ENCODE peak calls at places on chromosomes 3 and 15, in six cellular contexts. One of them, this sample, is unnamed.

GRCh38 chr15:78944202-78944625 is 632 bp downstream of the CTSH start:
- DNase-seq in T-helper 22 cell: no peak
- DNase-seq in neural crest cell: no peak
- DNase-seq in chondrocyte: peak
- DNase-seq in DMS53: peak
- DNase-seq in AG04449: no peak
- DNase-seq in this sample: no peak

GRCh38 chr3:128068156-128068620 is 16.0 kb downstream of the SEC61A1 start:
- DNase-seq in chondrocyte: no peak
- DNase-seq in AG04449: no peak
- DNase-seq in DMS53: peak
- DNase-seq in T-helper 22 cell: no peak
- DNase-seq in neural crest cell: peak
- DNase-seq in this sample: no peak

GRCh38 chr3:102074951-102075350 is 225.6 kb downstream of the NFKBIZ start:
- DNase-seq in chondrocyte: no peak
- DNase-seq in neural crest cell: no peak
- DNase-seq in T-helper 22 cell: no peak
- DNase-seq in DMS53: no peak
- DNase-seq in AG04449: no peak
- DNase-seq in this sample: no peak

GRCh38 chr3:52504977-52505376 is 9.8 kb downstream of the STAB1 start:
- DNase-seq in neural crest cell: no peak
- DNase-seq in AG04449: no peak
- DNase-seq in DMS53: no peak
- DNase-seq in T-helper 22 cell: no peak
- DNase-seq in chondrocyte: no peak
- DNase-seq in this sample: no peak

GRCh38 chr15:38671003-38671382 is 106.4 kb upstream of the RASGRP1 start:
- DNase-seq in neural crest cell: no peak
- DNase-seq in T-helper 22 cell: no peak
- DNase-seq in DMS53: no peak
- DNase-seq in AG04449: no peak
- DNase-seq in chondrocyte: no peak
- DNase-seq in this sample: no peak

GRCh38 chr3:128107809-128108208 is 15.8 kb downstream of the RUVBL1 start:
- DNase-seq in T-helper 22 cell: no peak
- DNase-seq in chondrocyte: no peak
- DNase-seq in neural crest cell: no peak
- DNase-seq in DMS53: no peak
- DNase-seq in AG04449: no peak
- DNase-seq in this sample: no peak

GRCh38 chr3:177770821-177771220 is 573.5 kb upstream of the TBL1XR1 start:
- DNase-seq in chondrocyte: no peak
- DNase-seq in AG04449: no peak
- DNase-seq in T-helper 22 cell: no peak
- DNase-seq in neural crest cell: no peak
- DNase-seq in DMS53: no peak
- DNase-seq in this sample: no peak

GRCh38 chr3:48960841-48961413 is 29.1 kb upstream of the P4HTM start:
- DNase-seq in AG04449: no peak
- DNase-seq in neural crest cell: no peak
- DNase-seq in DMS53: no peak
- DNase-seq in chondrocyte: no peak
- DNase-seq in T-helper 22 cell: no peak
- DNase-seq in this sample: no peak

GRCh38 chr3:107897471-107898180 is 193.2 kb downstream of the CD47 start:
- DNase-seq in neural crest cell: no peak
- DNase-seq in AG04449: no peak
- DNase-seq in DMS53: no peak
- DNase-seq in chondrocyte: no peak
- DNase-seq in T-helper 22 cell: no peak
- DNase-seq in this sample: no peak

GRCh38 chr15:74251187-74251811 is 15.2 kb downstream of the CCDC33 start:
- DNase-seq in chondrocyte: no peak
- DNase-seq in AG04449: no peak
- DNase-seq in T-helper 22 cell: no peak
- DNase-seq in neural crest cell: no peak
- DNase-seq in DMS53: peak
- DNase-seq in this sample: no peak

GRCh38 chr3:123834631-123835030 is 49.5 kb downstream of the MYLK start:
- DNase-seq in T-helper 22 cell: no peak
- DNase-seq in chondrocyte: no peak
- DNase-seq in neural crest cell: no peak
- DNase-seq in AG04449: peak
- DNase-seq in DMS53: no peak
- DNase-seq in this sample: peak

GRCh38 chr3:160027541-160028195 is 39.0 kb downstream of the IL12A start:
- DNase-seq in chondrocyte: no peak
- DNase-seq in DMS53: peak
- DNase-seq in T-helper 22 cell: no peak
- DNase-seq in AG04449: peak
- DNase-seq in neural crest cell: no peak
- DNase-seq in this sample: peak

GRCh38 chr3:193795062-193795690 is 202.2 kb downstream of the OPA1 start:
- DNase-seq in DMS53: no peak
- DNase-seq in neural crest cell: no peak
- DNase-seq in AG04449: no peak
- DNase-seq in chondrocyte: no peak
- DNase-seq in T-helper 22 cell: no peak
- DNase-seq in this sample: no peak

GRCh38 chr3:78086150-78086549 is 1046.3 kb downstream of the ROBO2 start:
- DNase-seq in neural crest cell: no peak
- DNase-seq in AG04449: no peak
- DNase-seq in T-helper 22 cell: no peak
- DNase-seq in DMS53: peak
- DNase-seq in chondrocyte: no peak
- DNase-seq in this sample: no peak